ENCODE peak calls at places on chromosomes 7 and 10, in seven cellular contexts. One of them, this sample, is unnamed.

GRCh38 chr7:134892002-134892693 is 94.2 kb upstream of the AGBL3 start:
- DNase-seq in transverse colon: no peak
- DNase-seq in breast epithelium: no peak
- DNase-seq in A549: no peak
- DNase-seq in HCT116: no peak
- DNase-seq in tibial nerve: no peak
- DNase-seq in ovary: no peak
- DNase-seq in this sample: no peak

GRCh38 chr7:151181011-151181431 is 6.0 kb downstream of the ASB10 start:
- DNase-seq in A549: no peak
- DNase-seq in breast epithelium: no peak
- DNase-seq in HCT116: no peak
- DNase-seq in transverse colon: no peak
- DNase-seq in ovary: no peak
- DNase-seq in tibial nerve: no peak
- DNase-seq in this sample: no peak

GRCh38 chr7:151343516-151343915 is 1.9 kb downstream of the NUB1 start:
- DNase-seq in HCT116: no peak
- DNase-seq in transverse colon: no peak
- DNase-seq in breast epithelium: no peak
- DNase-seq in A549: no peak
- DNase-seq in ovary: no peak
- DNase-seq in tibial nerve: no peak
- DNase-seq in this sample: no peak

GRCh38 chr7:92135100-92135429 is 788 bp upstream of the CYP51A1 start:
- DNase-seq in ovary: no peak
- DNase-seq in transverse colon: peak; percentile 20
- DNase-seq in breast epithelium: no peak
- DNase-seq in A549: no peak
- DNase-seq in tibial nerve: no peak
- DNase-seq in HCT116: no peak
- DNase-seq in this sample: no peak

GRCh38 chr10:35870665-35871310 is 228.7 kb upstream of the FZD8 start:
- DNase-seq in transverse colon: no peak
- DNase-seq in HCT116: no peak
- DNase-seq in tibial nerve: no peak
- DNase-seq in A549: no peak
- DNase-seq in ovary: no peak
- DNase-seq in breast epithelium: no peak
- DNase-seq in this sample: no peak

GRCh38 chr7:38052786-38053185 is 125.3 kb upstream of the STARD3NL start:
- DNase-seq in tibial nerve: no peak
- DNase-seq in transverse colon: no peak
- DNase-seq in ovary: no peak
- DNase-seq in HCT116: no peak
- DNase-seq in A549: no peak
- DNase-seq in breast epithelium: no peak
- DNase-seq in this sample: no peak

GRCh38 chr10:79131730-79132644 is 63.2 kb downstream of the ZMIZ1 start:
- DNase-seq in A549: no peak
- DNase-seq in tibial nerve: no peak
- DNase-seq in transverse colon: no peak
- DNase-seq in ovary: no peak
- DNase-seq in HCT116: no peak
- DNase-seq in breast epithelium: no peak
- DNase-seq in this sample: no peak

GRCh38 chr10:124917939-124918830 is 23.7 kb upstream of the ZRANB1 start:
- DNase-seq in transverse colon: no peak
- DNase-seq in tibial nerve: no peak
- DNase-seq in breast epithelium: peak; percentile 35
- DNase-seq in HCT116: no peak
- DNase-seq in ovary: no peak
- DNase-seq in A549: no peak
- DNase-seq in this sample: peak; percentile 28

GRCh38 chr7:143258830-143259229 is 4.4 kb upstream of the GSTK1 start:
- DNase-seq in transverse colon: no peak
- DNase-seq in A549: no peak
- DNase-seq in breast epithelium: no peak
- DNase-seq in ovary: no peak
- DNase-seq in HCT116: no peak
- DNase-seq in tibial nerve: no peak
- DNase-seq in this sample: no peak

GRCh38 chr7:33807779-33808482 is 97.4 kb upstream of the BMPER start:
- DNase-seq in A549: peak; percentile 18
- DNase-seq in tibial nerve: no peak
- DNase-seq in ovary: no peak
- DNase-seq in HCT116: peak; percentile 10
- DNase-seq in breast epithelium: no peak
- DNase-seq in transverse colon: peak; percentile 11
- DNase-seq in this sample: no peak

GRCh38 chr7:12570148-12570528 is 382 bp upstream of the SCIN start:
- DNase-seq in ovary: no peak
- DNase-seq in A549: peak; percentile 6
- DNase-seq in HCT116: no peak
- DNase-seq in transverse colon: peak; percentile 48
- DNase-seq in tibial nerve: no peak
- DNase-seq in breast epithelium: no peak
- DNase-seq in this sample: peak; percentile 84

GRCh38 chr10:126921974-126922525 is 16.8 kb downstream of the DOCK1 start:
- DNase-seq in HCT116: peak; percentile 29
- DNase-seq in breast epithelium: no peak
- DNase-seq in ovary: no peak
- DNase-seq in tibial nerve: no peak
- DNase-seq in A549: no peak
- DNase-seq in transverse colon: no peak
- DNase-seq in this sample: no peak

GRCh38 chr7:70178787-70179186 is 580.5 kb downstream of the AUTS2 start:
- DNase-seq in tibial nerve: no peak
- DNase-seq in A549: peak; percentile 21
- DNase-seq in breast epithelium: no peak
- DNase-seq in HCT116: no peak
- DNase-seq in ovary: no peak
- DNase-seq in transverse colon: peak; percentile 84
- DNase-seq in this sample: no peak

GRCh38 chr10:33917069-33917468 is 582.6 kb upstream of the NRP1 start:
- DNase-seq in HCT116: no peak
- DNase-seq in A549: no peak
- DNase-seq in breast epithelium: no peak
- DNase-seq in transverse colon: no peak
- DNase-seq in ovary: no peak
- DNase-seq in tibial nerve: no peak
- DNase-seq in this sample: no peak

GRCh38 chr10:16470747-16471146 is 33.9 kb downstream of the PTER start:
- DNase-seq in ovary: no peak
- DNase-seq in transverse colon: no peak
- DNase-seq in tibial nerve: no peak
- DNase-seq in A549: no peak
- DNase-seq in HCT116: no peak
- DNase-seq in breast epithelium: no peak
- DNase-seq in this sample: peak; percentile 22

GRCh38 chr10:132248455-132249231 is 59.1 kb downstream of the STK32C start:
- DNase-seq in breast epithelium: peak; percentile 61
- DNase-seq in A549: peak; percentile 84
- DNase-seq in transverse colon: peak; percentile 53
- DNase-seq in HCT116: peak; percentile 4
- DNase-seq in tibial nerve: no peak
- DNase-seq in ovary: no peak
- DNase-seq in this sample: no peak

GRCh38 chr7:80699030-80699638 is 60.7 kb downstream of the CD36 start:
- DNase-seq in tibial nerve: no peak
- DNase-seq in breast epithelium: no peak
- DNase-seq in transverse colon: no peak
- DNase-seq in ovary: no peak
- DNase-seq in A549: peak; percentile 17
- DNase-seq in HCT116: peak; percentile 58
- DNase-seq in this sample: no peak

GRCh38 chr10:28788767-28789166 is 111.4 kb downstream of the BAMBI start:
- DNase-seq in transverse colon: no peak
- DNase-seq in tibial nerve: no peak
- DNase-seq in breast epithelium: no peak
- DNase-seq in A549: no peak
- DNase-seq in HCT116: no peak
- DNase-seq in ovary: no peak
- DNase-seq in this sample: no peak

GRCh38 chr7:128017880-128018845 is 13.1 kb downstream of the LRRC4 start:
- DNase-seq in HCT116: no peak
- DNase-seq in ovary: no peak
- DNase-seq in A549: no peak
- DNase-seq in breast epithelium: no peak
- DNase-seq in transverse colon: no peak
- DNase-seq in tibial nerve: no peak
- DNase-seq in this sample: no peak

GRCh38 chr7:41029072-41029492 is 673.8 kb downstream of the INHBA start:
- DNase-seq in transverse colon: no peak
- DNase-seq in breast epithelium: no peak
- DNase-seq in HCT116: peak; percentile 41
- DNase-seq in A549: peak; percentile 33
- DNase-seq in ovary: no peak
- DNase-seq in tibial nerve: no peak
- DNase-seq in this sample: no peak

GRCh38 chr10:110016037-110016436 is 8.3 kb downstream of the ADD3 start:
- DNase-seq in transverse colon: no peak
- DNase-seq in breast epithelium: no peak
- DNase-seq in A549: peak; percentile 8
- DNase-seq in HCT116: no peak
- DNase-seq in ovary: no peak
- DNase-seq in tibial nerve: no peak
- DNase-seq in this sample: no peak

GRCh38 chr7:73473636-73474035 is 40.1 kb downstream of the FZD9 start:
- DNase-seq in tibial nerve: no peak
- DNase-seq in ovary: no peak
- DNase-seq in HCT116: no peak
- DNase-seq in A549: no peak
- DNase-seq in transverse colon: no peak
- DNase-seq in breast epithelium: no peak
- DNase-seq in this sample: no peak

GRCh38 chr7:103704701-103705100 is 258.7 kb upstream of the SLC26A5 start:
- DNase-seq in tibial nerve: no peak
- DNase-seq in ovary: no peak
- DNase-seq in HCT116: no peak
- DNase-seq in A549: no peak
- DNase-seq in breast epithelium: no peak
- DNase-seq in transverse colon: no peak
- DNase-seq in this sample: no peak

GRCh38 chr7:88106430-88106829 is 113.4 kb downstream of the SRI start:
- DNase-seq in transverse colon: no peak
- DNase-seq in ovary: no peak
- DNase-seq in A549: no peak
- DNase-seq in breast epithelium: no peak
- DNase-seq in HCT116: no peak
- DNase-seq in tibial nerve: no peak
- DNase-seq in this sample: no peak

GRCh38 chr7:88102686-88103085 is 117.2 kb downstream of the SRI start:
- DNase-seq in transverse colon: no peak
- DNase-seq in HCT116: no peak
- DNase-seq in breast epithelium: no peak
- DNase-seq in A549: no peak
- DNase-seq in ovary: no peak
- DNase-seq in tibial nerve: no peak
- DNase-seq in this sample: no peak

GRCh38 chr7:88104732-88105131 is 115.1 kb downstream of the SRI start:
- DNase-seq in ovary: no peak
- DNase-seq in HCT116: no peak
- DNase-seq in breast epithelium: no peak
- DNase-seq in tibial nerve: no peak
- DNase-seq in transverse colon: no peak
- DNase-seq in A549: no peak
- DNase-seq in this sample: no peak

GRCh38 chr7:88105231-88105630 is 114.6 kb downstream of the SRI start:
- DNase-seq in HCT116: no peak
- DNase-seq in A549: no peak
- DNase-seq in ovary: no peak
- DNase-seq in transverse colon: no peak
- DNase-seq in tibial nerve: no peak
- DNase-seq in breast epithelium: no peak
- DNase-seq in this sample: no peak

GRCh38 chr7:88101769-88102168 is 118.1 kb downstream of the SRI start:
- DNase-seq in ovary: no peak
- DNase-seq in breast epithelium: no peak
- DNase-seq in tibial nerve: no peak
- DNase-seq in A549: no peak
- DNase-seq in transverse colon: no peak
- DNase-seq in HCT116: no peak
- DNase-seq in this sample: no peak
- TF ChIP-seq CTCF in ovary: no peak
- TF ChIP-seq CTCF in breast epithelium: no peak
- TF ChIP-seq CTCF in tibial nerve: no peak
- TF ChIP-seq CTCF in A549: no peak
- TF ChIP-seq CTCF in transverse colon: no peak
- TF ChIP-seq CTCF in HCT116: no peak
- TF ChIP-seq CTCF in this sample: no peak

GRCh38 chr7:84548366-84549085 is 353.9 kb upstream of the SEMA3A start:
- DNase-seq in A549: no peak
- DNase-seq in HCT116: no peak
- DNase-seq in breast epithelium: no peak
- DNase-seq in ovary: no peak
- DNase-seq in tibial nerve: no peak
- DNase-seq in transverse colon: no peak
- DNase-seq in this sample: no peak
- TF ChIP-seq POLR2A in A549: no peak
- TF ChIP-seq POLR2A in HCT116: no peak
- TF ChIP-seq POLR2A in breast epithelium: no peak
- TF ChIP-seq POLR2A in ovary: no peak
- TF ChIP-seq POLR2A in tibial nerve: no peak
- TF ChIP-seq POLR2A in transverse colon: no peak
- TF ChIP-seq POLR2A in this sample: no peak

DNA sequence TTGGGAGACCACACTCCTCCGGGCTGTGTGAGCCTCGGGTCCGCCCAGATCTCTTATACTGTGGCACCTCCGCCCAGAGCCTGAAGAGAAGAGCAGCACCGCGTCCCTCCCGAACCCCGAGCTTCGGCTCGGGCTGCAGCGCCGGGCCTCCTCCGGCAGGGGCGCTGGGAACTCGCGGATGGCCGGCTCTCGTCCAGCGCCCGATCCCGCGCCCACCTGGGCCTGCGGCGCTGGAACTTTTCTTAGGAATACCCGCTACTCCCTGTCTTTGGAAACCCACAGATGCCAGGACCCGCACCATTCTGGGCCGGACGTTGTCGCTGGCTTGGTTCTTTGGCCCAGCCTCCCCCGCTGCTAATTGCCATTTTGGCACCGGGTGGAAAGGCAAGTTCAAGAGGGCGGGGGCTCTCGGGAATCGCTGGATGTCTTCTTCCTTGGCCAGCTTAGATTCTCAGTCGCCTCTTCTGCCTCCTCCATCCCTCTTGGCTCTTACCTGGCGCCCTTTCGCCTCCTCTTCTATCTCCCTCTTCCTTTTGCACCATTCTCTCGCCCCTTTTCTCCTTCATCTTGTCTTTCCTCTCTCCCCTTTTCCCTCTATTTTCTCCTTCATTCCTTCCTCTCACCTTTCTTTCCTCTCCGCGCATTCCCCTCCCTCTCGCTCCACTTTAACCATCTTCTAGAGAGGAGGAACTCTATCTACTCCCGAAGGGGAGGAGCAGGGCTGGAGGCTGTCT is 2.1 kb upstream of the SORCS3 start:
- DNase-seq in breast epithelium: no peak
- DNase-seq in HCT116: no peak
- DNase-seq in tibial nerve: no peak
- DNase-seq in ovary: no peak
- DNase-seq in A549: peak; percentile 44
- DNase-seq in transverse colon: no peak
- DNase-seq in this sample: no peak
- H3K4me3 ChIP-seq in breast epithelium: peak overlapping the region; percentile 19
- H3K4me3 ChIP-seq in HCT116: no peak overlapping the region
- H3K4me3 ChIP-seq in tibial nerve: peak overlapping the region; percentile 24
- H3K4me3 ChIP-seq in ovary: no peak overlapping the region
- H3K4me3 ChIP-seq in A549: peak overlapping the region; percentile 34
- H3K4me3 ChIP-seq in transverse colon: no peak overlapping the region
- H3K4me3 ChIP-seq in this sample: no peak overlapping the region

GRCh38 chr7:87318741-87319140 is 26.7 kb upstream of the CROT start:
- DNase-seq in breast epithelium: no peak
- DNase-seq in transverse colon: no peak
- DNase-seq in ovary: no peak
- DNase-seq in tibial nerve: no peak
- DNase-seq in A549: no peak
- DNase-seq in HCT116: no peak
- DNase-seq in this sample: no peak
- TF ChIP-seq CTCF in breast epithelium: no peak
- TF ChIP-seq CTCF in transverse colon: no peak
- TF ChIP-seq CTCF in ovary: no peak
- TF ChIP-seq CTCF in tibial nerve: no peak
- TF ChIP-seq CTCF in A549: peak; percentile 5
- TF ChIP-seq CTCF in HCT116: no peak
- TF ChIP-seq CTCF in this sample: no peak

This sample was measured in lower leg skin.